ENCODE peak calls at places on chromosomes 7 and 10, in five cellular contexts. S, V, Y, N and R are unnamed samples.

GRCh38 chr7:148142660-148143248 is 447.8 kb upstream of the C7orf33 start:
- DNase-seq in S (peak; percentile 78), Y (peak; percentile 57), V (peak; percentile 17), N (peak; percentile 25), R (no peak)

GRCh38 chr7:44072364-44073231 is 7.2 kb upstream of the PGAM2 start:
- DNase-seq in N (peak; percentile 69), Y (no peak), S (peak; percentile 81), V (no peak), R (peak; percentile 76)

GRCh38 chr10:126135939-126136595 is 239.7 kb downstream of the FANK1 start:
- DNase-seq in Y (no peak), S (no peak), V (no peak), N (no peak), R (no peak)

GRCh38 chr7:108455833-108456677 is at the start of gene NRCAM:
- DNase-seq in S (peak; percentile 93), Y (peak; percentile 60), V (peak; percentile 57), N (peak; percentile 88), R (peak; percentile 80)

GRCh38 chr7:86692755-86693154 is 49.0 kb downstream of the GRM3 start:
- DNase-seq in S (no peak), V (no peak), N (no peak), Y (no peak), R (no peak)

GRCh38 chr10:94430705-94431104 is 28.4 kb downstream of the TBC1D12 start:
- DNase-seq in V (no peak), Y (no peak), N (no peak), S (no peak), R (no peak)

GRCh38 chr10:78437407-78437768 is 403.7 kb downstream of the RPS24 start:
- DNase-seq in N (no peak), S (no peak), V (no peak), Y (no peak), R (no peak)

GRCh38 chr10:69409968-69410367 is 6.8 kb downstream of the TACR2 start:
- DNase-seq in Y (no peak), S (no peak), N (no peak), V (no peak), R (no peak)

GRCh38 chr7:74256446-74257408 is 2.5 kb upstream of the RFC2 start:
- DNase-seq in Y (no peak), N (no peak), V (no peak), S (no peak), R (no peak)

GRCh38 chr10:63713191-63714144 is 192.3 kb downstream of the REEP3 start:
- DNase-seq in V (peak; percentile 100), Y (peak; percentile 99), S (peak; percentile 89), N (peak; percentile 27), R (peak; percentile 79)